ENCODE peak calls at places on chromosomes 3 and 15, in six cellular contexts. O is uterus, S is ascending aorta, V is esophagus muscularis mucosa, E is left ventricle myocardium inferior, L is colonic mucosa. J is an unnamed sample.
A peak's percentile ranks its signal among the peaks of the same experiment; 100 is the strongest.

GRCh38 chr15:71538922-71539321 is 271.4 kb upstream of the NR2E3 start:
- DNase-seq in O (no peak), S (no peak), V (peak; percentile 53), E (no peak), L (no peak), J (no peak)

GRCh38 chr15:72306211-72306785 is 13.7 kb downstream of the CELF6 start:
- DNase-seq in O (no peak), S (no peak), V (no peak), E (no peak), L (no peak), J (no peak)

GRCh38 chr3:139537325-139537724 is 2.2 kb downstream of the RBP1 start:
- DNase-seq in O (no peak), S (no peak), V (no peak), E (no peak), L (no peak), J (no peak)

GRCh38 chr3:80733522-80734176 is 965.9 kb upstream of the ROBO1 start:
- DNase-seq in O (no peak), S (no peak), V (no peak), E (no peak), L (peak; percentile 78), J (no peak)

GRCh38 chr3:173890091-173890490 is 492.5 kb downstream of the NLGN1 start:
- DNase-seq in O (no peak), S (no peak), V (no peak), E (no peak), L (no peak), J (no peak)

GRCh38 chr3:94028093-94028837 is at the start of gene STX19:
- DNase-seq in O (no peak), S (no peak), V (no peak), E (no peak), L (peak; percentile 72), J (no peak)

GRCh38 chr15:33592864-33593263 is 282.1 kb downstream of the RYR3 start:
- DNase-seq in O (no peak), S (no peak), V (no peak), E (no peak), L (no peak), J (no peak)

GRCh38 chr3:31125413-31126020 is 231.1 kb upstream of the GADL1 start:
- DNase-seq in O (no peak), S (no peak), V (no peak), E (no peak), L (no peak), J (no peak)

GRCh38 chr3:69409831-69410230 is 23.9 kb upstream of the FRMD4B start:
- DNase-seq in O (no peak), S (no peak), V (no peak), E (no peak), L (no peak), J (no peak)

GRCh38 chr3:102195198-102195948 is 239.4 kb upstream of the ZPLD1 start:
- DNase-seq in O (no peak), S (no peak), V (no peak), E (no peak), L (peak; percentile 50), J (no peak)

GRCh38 chr15:90956551-90957104 is 1.9 kb downstream of the RCCD1 start:
- DNase-seq in O (peak; percentile 82), S (no peak), V (no peak), E (peak; percentile 80), L (peak; percentile 82), J (peak; percentile 81)

GRCh38 chr3:50003766-50004278 is 63.9 kb downstream of the RBM6 start:
- DNase-seq in O (no peak), S (no peak), V (no peak), E (no peak), L (no peak), J (no peak)

GRCh38 chr15:70259640-70260066 is 161.9 kb upstream of the TLE3 start:
- DNase-seq in O (no peak), S (no peak), V (no peak), E (no peak), L (no peak), J (no peak)

GRCh38 chr3:197749315-197749600 is 425 bp upstream of the FYTTD1 start:
- DNase-seq in O (no peak), S (no peak), V (no peak), E (no peak), L (peak; percentile 51), J (no peak)

GRCh38 chr3:108354562-108354961 is 58.2 kb downstream of the HHLA2 start:
- DNase-seq in O (no peak), S (no peak), V (no peak), E (no peak), L (no peak), J (no peak)

GRCh38 chr3:108346301-108346989 is 50.1 kb downstream of the HHLA2 start:
- DNase-seq in O (no peak), S (no peak), V (no peak), E (no peak), L (no peak), J (no peak)

GRCh38 chr3:108357042-108357441 is 60.7 kb downstream of the HHLA2 start:
- DNase-seq in O (no peak), S (no peak), V (no peak), E (no peak), L (no peak), J (no peak)

DNA sequence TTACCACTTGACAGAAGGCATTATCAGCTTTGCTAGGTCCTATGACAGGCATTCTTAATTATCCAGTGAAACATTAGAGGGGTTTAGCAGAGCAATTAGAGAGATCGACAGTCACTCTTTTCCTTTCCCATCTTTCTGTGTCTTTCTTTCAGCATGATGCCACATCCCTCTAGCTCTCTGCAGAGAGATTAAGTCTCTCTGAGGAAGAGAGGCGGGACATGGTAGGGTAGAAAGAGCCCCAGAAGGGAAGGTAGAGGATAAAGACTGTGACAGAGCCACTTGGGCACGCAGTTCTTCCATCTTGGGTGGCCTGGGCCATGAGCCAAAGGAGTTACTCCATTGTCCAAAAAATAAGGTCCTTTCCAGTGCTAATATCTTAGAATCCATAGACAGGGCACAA is 55.8 kb downstream of the HHLA2 start:
- DNase-seq in O (no peak), S (no peak), V (no peak), E (no peak), L (no peak), J (no peak)
- H3K4me1 ChIP-seq in O (no peaks in the 10 kb centered on the region), S (no peaks in the 10 kb centered on the region), V (no peaks in the 10 kb centered on the region), E (no peaks in the 10 kb centered on the region), L (no peaks in the 10 kb centered on the region), J (no peaks in the 10 kb centered on the region)

DNA sequence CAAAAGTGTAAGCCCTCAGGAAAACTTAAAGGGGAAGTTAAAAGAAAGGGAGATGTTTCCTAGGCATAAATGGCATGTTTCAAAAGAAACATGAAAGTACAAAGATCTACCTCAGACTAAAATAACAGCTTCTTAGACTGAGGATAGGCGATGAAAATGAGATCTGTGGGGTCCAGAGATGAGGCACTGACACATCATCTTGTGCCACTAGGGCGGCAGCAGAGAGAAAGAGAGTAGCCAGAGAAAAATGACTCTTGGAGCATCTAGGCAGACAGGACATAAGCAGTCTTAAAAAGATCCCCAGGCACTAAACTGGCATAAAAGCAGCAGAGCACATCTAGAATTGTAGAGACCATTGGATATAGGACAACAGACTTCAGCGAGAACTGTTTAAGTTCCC is 42.5 kb upstream of the RFX7 start:
- DNase-seq in O (no peak), S (no peak), V (no peak), E (no peak), L (no peak), J (no peak)
- TF ChIP-seq CTCF in O (no peak), S (no peak), V (no peak), E (no peak), L (peak; percentile 14), J (no peak)

DNA sequence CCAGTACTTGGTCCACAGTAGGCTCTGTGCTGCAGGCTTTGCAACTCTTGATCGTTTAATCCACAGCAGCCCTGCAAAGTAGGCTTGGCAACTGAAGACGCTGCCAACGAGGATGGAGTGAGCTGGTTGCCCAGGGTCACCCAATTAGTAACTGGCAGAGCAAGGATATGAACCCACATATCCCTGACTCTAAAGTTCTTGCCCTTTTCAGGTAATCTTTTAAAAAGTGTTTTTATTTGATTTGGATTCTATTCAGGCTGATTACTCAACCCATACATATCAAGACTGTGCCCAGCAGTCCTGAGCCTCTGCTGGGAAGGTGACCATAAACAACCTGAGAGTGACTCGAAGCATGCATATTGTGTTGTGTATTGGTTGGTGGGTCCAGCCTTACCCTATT is 50.3 kb downstream of the PSMD6 start:
- DNase-seq in O (no peak), S (no peak), V (no peak), E (no peak), L (no peak), J (no peak)
- H3K4me1 ChIP-seq in O (peaks cover 9% of the 10 kb centered on the region), S (peaks cover 37% of the 10 kb centered on the region), V (peaks cover 98% of the 10 kb centered on the region), E (peaks cover 65% of the 10 kb centered on the region), L (peaks cover 12% of the 10 kb centered on the region), J (peaks cover 8% of the 10 kb centered on the region)

DNA sequence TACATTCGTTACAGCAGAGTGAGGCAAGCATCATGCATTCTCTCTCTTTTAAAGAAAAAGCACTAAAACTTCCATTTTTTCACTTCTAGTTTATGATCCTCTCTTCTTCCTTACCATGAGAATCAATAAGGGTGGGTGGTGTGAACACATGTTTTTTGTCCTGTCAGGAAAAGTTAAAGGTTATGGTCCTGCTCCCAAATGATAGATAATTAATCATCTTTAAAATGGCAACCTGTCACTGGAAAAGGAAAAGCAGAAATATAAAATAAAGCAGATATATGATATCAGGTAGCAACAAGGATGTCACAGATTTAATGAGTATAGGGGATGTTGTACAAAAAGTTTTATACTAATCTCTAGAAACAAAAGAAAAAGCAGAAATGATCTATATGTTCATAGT is 56.4 kb upstream of the PHLDB2 start:
- DNase-seq in O (no peak), S (no peak), V (no peak), E (no peak), L (no peak), J (no peak)
- TF ChIP-seq CTCF in O (no peak), S (no peak), V (no peak), E (no peak), L (no peak), J (no peak)

DNA sequence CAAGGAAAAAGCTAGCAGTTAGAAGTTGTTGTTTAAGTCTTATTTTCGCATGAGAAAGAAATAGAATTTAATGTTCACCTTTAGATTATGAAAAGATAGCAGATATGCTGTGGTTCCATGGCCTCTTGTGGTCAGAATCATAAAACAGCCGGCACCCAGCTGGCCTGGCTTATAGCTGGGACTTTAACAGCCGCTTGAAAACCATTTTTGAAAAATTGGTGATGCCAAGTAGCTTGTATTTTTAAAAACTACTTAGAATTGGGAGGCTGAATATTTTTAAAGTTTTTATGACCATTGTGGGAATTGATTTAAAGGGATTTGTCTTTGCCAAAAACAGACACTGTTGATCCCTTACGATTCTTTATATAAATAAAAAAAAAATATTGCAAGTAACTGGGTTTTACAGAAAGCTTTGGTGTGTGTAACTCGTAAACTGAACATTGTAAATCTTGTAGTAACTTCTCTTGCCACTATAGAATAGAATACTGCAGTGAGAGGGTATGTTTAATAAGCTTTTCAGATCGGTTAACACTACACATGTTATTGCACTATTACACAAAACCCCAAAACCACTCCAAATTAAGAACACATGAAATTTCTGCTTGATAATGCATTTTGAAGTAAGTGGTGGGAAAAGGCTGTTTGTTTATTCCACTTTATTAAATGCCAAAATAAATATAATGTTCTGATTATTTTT is 6.6 kb downstream of the ARRDC4 start:
- DNase-seq in O (no peak), S (no peak), V (no peak), E (no peak), L (no peak), J (no peak)
- H3K4me1 ChIP-seq in O (peaks cover 20% of the 10 kb centered on the region), S (peaks cover 6% of the 10 kb centered on the region), V (peaks cover 81% of the 10 kb centered on the region), E (peaks cover 48% of the 10 kb centered on the region), L (no peaks in the 10 kb centered on the region), J (peaks cover 3% of the 10 kb centered on the region)